ENCODE peak calls at places on chromosomes 5 and 9, in six cellular contexts. G is transverse colon; X is skeletal muscle cell; T is NT2/D1; Q is endodermal cell; E is CD8-positive, alpha-beta memory T cell. H is an unnamed sample.

GRCh38 chr5:135478938-135479337 is 26.8 kb upstream of the TIFAB start:
- DNase-seq in Q (peak; percentile 80), T (no peak), X (no peak), G (no peak), E (no peak), H (no peak)

GRCh38 chr5:125410501-125411162 is 664.2 kb upstream of the ZNF608 start:
- DNase-seq in E (no peak), T (no peak), X (no peak), G (no peak), Q (no peak), H (no peak)

GRCh38 chr5:115816226-115817042 is at the start of gene CDO1:
- DNase-seq in Q (peak; percentile 86), G (peak; percentile 8), X (peak; percentile 18), T (no peak), E (no peak), H (no peak)

GRCh38 chr9:108885643-108886348 is 23.7 kb downstream of the ACTL7A start:
- DNase-seq in X (peak; percentile 88), G (peak; percentile 28), T (peak; percentile 23), E (no peak), Q (no peak), H (peak; percentile 24)

GRCh38 chr9:22528485-22528884 is 81.9 kb downstream of the DMRTA1 start:
- DNase-seq in E (no peak), G (no peak), Q (no peak), X (peak; percentile 13), T (peak; percentile 20), H (no peak)

GRCh38 chr9:133102190-133103021 is 18.6 kb downstream of the RALGDS start:
- DNase-seq in Q (peak; percentile 34), T (no peak), X (no peak), G (no peak), E (no peak), H (no peak)

GRCh38 chr5:179418972-179419371 is 73.7 kb upstream of the ADAMTS2 start:
- DNase-seq in Q (peak; percentile 32), E (no peak), T (no peak), X (no peak), G (no peak), H (no peak)

GRCh38 chr9:95822583-95823431 is 52.7 kb upstream of the ERCC6L2 start:
- DNase-seq in T (no peak), Q (no peak), G (no peak), X (peak; percentile 84), E (no peak), H (no peak)

GRCh38 chr9:98793031-98793430 is 3.3 kb downstream of the ANKS6 start:
- DNase-seq in T (no peak), X (no peak), Q (peak; percentile 62), E (no peak), G (no peak), H (no peak)

GRCh38 chr9:35905912-35906679 is at the start of gene HRCT1:
- DNase-seq in X (peak; percentile 97), G (peak; percentile 95), T (no peak), E (no peak), Q (peak; percentile 52), H (no peak)
- H3K4me3 ChIP-seq in X (no peak within 1 kb of the TSS), G (peak within 1 kb of the TSS; percentile 42), T (no peak within 1 kb of the TSS), E (no peak within 1 kb of the TSS), Q (no peak within 1 kb of the TSS), H (no peak within 1 kb of the TSS)

GRCh38 chr9:110517483-110517882 is 62.1 kb downstream of the SVEP1 start:
- DNase-seq in E (no peak), T (no peak), X (no peak), G (no peak), Q (no peak), H (no peak)

GRCh38 chr9:110521211-110521610 is 58.3 kb downstream of the SVEP1 start:
- DNase-seq in E (no peak), G (no peak), X (no peak), Q (no peak), T (no peak), H (no peak)

GRCh38 chr9:110514861-110515260 is 64.7 kb downstream of the SVEP1 start:
- DNase-seq in X (no peak), Q (no peak), G (no peak), T (no peak), E (no peak), H (no peak)

GRCh38 chr9:110520120-110520701 is 59.3 kb downstream of the SVEP1 start:
- DNase-seq in T (no peak), Q (no peak), E (no peak), X (peak; percentile 83), G (no peak), H (no peak)
- H3K4me3 ChIP-seq in T (no peak overlapping the region), Q (no peak overlapping the region), E (no peak overlapping the region), X (no peak overlapping the region), G (no peak overlapping the region), H (no peak overlapping the region)

GRCh38 chr9:135471751-135472640 is 7.6 kb upstream of the PPP1R26 start:
- DNase-seq in T (no peak), X (no peak), Q (no peak), E (no peak), G (no peak), H (no peak)

GRCh38 chr9:135473972-135474543 is 5.5 kb upstream of the PPP1R26 start:
- DNase-seq in X (no peak), Q (no peak), E (no peak), T (no peak), G (no peak), H (no peak)

GRCh38 chr9:135464181-135464580 is 15.4 kb upstream of the PPP1R26 start:
- DNase-seq in E (no peak), G (no peak), Q (no peak), X (no peak), T (no peak), H (no peak)

GRCh38 chr9:135463140-135463539 is 16.4 kb upstream of the PPP1R26 start:
- DNase-seq in G (no peak), E (no peak), X (no peak), Q (no peak), T (no peak), H (no peak)

GRCh38 chr9:135468866-135469521 is 10.6 kb upstream of the PPP1R26 start:
- DNase-seq in G (no peak), Q (no peak), X (no peak), T (no peak), E (no peak), H (no peak)
- H3K4me3 ChIP-seq in G (no peak overlapping the region), Q (peak overlapping the region; percentile 25), X (peak overlapping the region; percentile 9), T (no peak overlapping the region), E (no peak overlapping the region), H (no peak overlapping the region)

DNA sequence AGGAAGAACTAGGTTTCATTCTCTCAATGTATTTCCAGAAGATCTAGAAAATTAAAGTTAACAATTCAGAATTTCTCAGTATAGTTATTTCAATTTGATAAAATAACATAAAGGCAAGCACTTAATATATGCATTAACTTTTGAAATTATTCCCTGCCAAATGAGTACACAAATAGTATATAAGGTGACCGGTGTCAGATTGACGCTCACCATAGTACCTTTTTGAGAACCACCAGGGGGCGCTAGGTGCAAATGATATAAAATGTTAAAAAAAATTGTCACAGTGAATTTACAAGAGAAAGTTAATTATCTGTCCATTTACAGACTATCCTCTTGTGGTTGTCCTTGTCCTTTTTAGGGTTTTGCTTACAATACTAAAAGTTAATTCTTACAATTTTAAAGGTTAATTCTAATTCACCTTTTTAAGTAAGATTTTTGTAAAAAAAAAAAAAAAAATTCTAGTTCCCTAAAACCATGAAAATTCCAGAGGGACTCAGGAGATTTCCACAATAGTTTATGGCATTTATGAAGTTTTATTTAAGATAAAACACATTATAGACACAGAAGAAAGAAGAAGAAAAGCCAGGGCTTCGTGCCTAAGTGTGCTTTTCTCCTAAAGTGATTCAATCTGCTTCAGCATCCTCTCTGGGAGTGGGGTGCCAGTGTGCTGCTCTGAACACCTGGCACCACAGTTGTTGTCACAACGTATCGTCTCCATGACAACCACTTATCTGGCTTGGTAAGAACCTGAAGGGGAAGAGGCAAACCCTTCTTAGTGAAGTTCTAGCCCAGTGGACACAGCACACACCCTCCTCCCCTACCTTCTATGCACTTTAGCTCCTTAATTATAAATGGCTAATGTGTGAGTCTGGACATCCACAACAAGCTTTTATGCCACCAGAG is 1.7 kb downstream of the ADAMTS16 start:
- DNase-seq in E (peak; percentile 30), G (peak; percentile 32), T (peak; percentile 48), X (peak; percentile 19), Q (peak; percentile 71), H (peak; percentile 59)
- H3K4me3 ChIP-seq in E (no peak overlapping the region), G (no peak overlapping the region), T (no peak overlapping the region), X (no peak overlapping the region), Q (no peak overlapping the region), H (no peak overlapping the region)

DNA sequence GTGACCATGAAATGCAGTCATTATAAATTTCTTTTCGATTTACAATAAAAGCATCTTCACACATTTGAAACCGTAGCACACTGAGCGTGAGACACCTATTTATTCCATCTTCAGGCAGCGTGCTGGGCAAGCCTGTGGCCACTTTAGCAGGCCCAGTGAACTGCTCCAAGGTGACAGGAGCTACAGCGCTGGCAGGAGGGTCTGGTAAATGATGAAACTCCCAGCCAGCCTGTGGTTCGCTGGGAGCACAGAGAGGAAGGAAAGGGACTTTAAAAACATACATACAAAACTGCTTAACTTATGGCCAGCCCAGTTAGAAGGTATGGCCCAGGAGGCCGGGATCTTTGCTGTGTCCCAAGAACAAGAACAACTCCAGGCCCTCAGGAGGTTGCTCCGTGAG is 5.1 kb downstream of the RAPGEF1 start:
- DNase-seq in G (no peak), T (no peak), E (no peak), Q (no peak), X (no peak), H (no peak)
- H3K4me3 ChIP-seq in G (no peak overlapping the region), T (no peak overlapping the region), E (peak overlapping the region; percentile 12), Q (no peak overlapping the region), X (no peak overlapping the region), H (peak overlapping the region; percentile 46)

DNA sequence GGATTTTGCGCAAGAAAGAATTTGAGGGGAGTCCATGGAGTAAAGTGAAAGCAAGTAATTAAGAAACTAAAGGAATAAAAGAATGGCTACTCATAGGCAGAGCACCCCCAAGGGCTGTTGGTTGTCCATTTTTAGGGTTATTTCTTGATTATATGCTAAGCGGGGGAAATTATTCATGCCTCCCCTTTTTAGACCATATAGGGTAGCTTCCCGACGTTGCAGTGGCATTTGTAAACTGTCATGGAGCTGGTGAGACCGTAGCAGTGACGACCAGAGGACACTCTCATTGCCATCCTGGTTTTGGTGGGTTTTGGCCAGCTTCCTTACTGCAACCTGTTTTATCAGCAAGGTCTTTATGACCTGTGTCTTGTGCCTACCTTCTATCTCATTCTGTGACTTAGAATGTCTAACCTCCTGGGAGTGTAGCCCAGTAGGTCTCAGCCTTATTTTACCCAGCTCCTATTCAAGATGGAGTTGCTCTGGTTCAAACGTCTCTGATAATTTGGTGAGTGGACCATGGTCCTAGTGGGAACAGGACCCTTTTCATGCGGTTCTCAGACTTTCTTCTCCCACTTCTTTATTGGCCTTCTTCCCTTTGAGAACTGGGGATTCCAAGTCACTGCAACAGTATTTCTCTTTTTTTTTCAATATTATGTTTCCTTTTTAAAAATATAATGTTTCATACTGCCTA is 1.3 kb upstream of the ERAP1 start:
- DNase-seq in G (no peak), T (no peak), X (no peak), Q (no peak), E (no peak), H (no peak)
- H3K4me3 ChIP-seq in G (peak overlapping the region; percentile 87), T (no peak overlapping the region), X (no peak overlapping the region), Q (no peak overlapping the region), E (peak overlapping the region; percentile 74), H (peak overlapping the region; percentile 76)